ENCODE peak calls at places on chromosomes 11 and 22, in eight cellular contexts. One of them, this sample, is unnamed.

GRCh38 chr22:47606426-47606825 is 844.0 kb downstream of the TBC1D22A start:
- DNase-seq in mesendoderm: no peak
- DNase-seq in neural progenitor cell: no peak
- DNase-seq in fibroblast of pulmonary artery: no peak
- DNase-seq in uterus: no peak
- DNase-seq in CD8-positive, alpha-beta memory T cell: no peak
- DNase-seq in aorta: no peak
- DNase-seq in dorsolateral prefrontal cortex: peak
- DNase-seq in this sample: no peak

GRCh38 chr22:40352763-40353162 is 6.5 kb downstream of the ADSL start:
- DNase-seq in neural progenitor cell: no peak
- DNase-seq in fibroblast of pulmonary artery: no peak
- DNase-seq in mesendoderm: no peak
- DNase-seq in CD8-positive, alpha-beta memory T cell: no peak
- DNase-seq in dorsolateral prefrontal cortex: no peak
- DNase-seq in uterus: no peak
- DNase-seq in aorta: no peak
- DNase-seq in this sample: no peak

GRCh38 chr11:14148653-14149273 is 186.2 kb downstream of the SPON1 start:
- DNase-seq in neural progenitor cell: peak
- DNase-seq in mesendoderm: peak
- DNase-seq in aorta: no peak
- DNase-seq in fibroblast of pulmonary artery: peak
- DNase-seq in CD8-positive, alpha-beta memory T cell: peak
- DNase-seq in uterus: no peak
- DNase-seq in dorsolateral prefrontal cortex: no peak
- DNase-seq in this sample: no peak

GRCh38 chr11:75873417-75874148 is 58.6 kb downstream of the UVRAG start:
- DNase-seq in mesendoderm: no peak
- DNase-seq in CD8-positive, alpha-beta memory T cell: no peak
- DNase-seq in dorsolateral prefrontal cortex: no peak
- DNase-seq in neural progenitor cell: peak
- DNase-seq in aorta: no peak
- DNase-seq in fibroblast of pulmonary artery: no peak
- DNase-seq in uterus: no peak
- DNase-seq in this sample: no peak

GRCh38 chr11:102580185-102580951 is 44.8 kb downstream of the MMP20 start:
- DNase-seq in neural progenitor cell: no peak
- DNase-seq in uterus: no peak
- DNase-seq in CD8-positive, alpha-beta memory T cell: no peak
- DNase-seq in aorta: no peak
- DNase-seq in fibroblast of pulmonary artery: no peak
- DNase-seq in mesendoderm: no peak
- DNase-seq in dorsolateral prefrontal cortex: no peak
- DNase-seq in this sample: no peak

GRCh38 chr22:17732251-17732854 is 41.9 kb downstream of the BID start:
- DNase-seq in CD8-positive, alpha-beta memory T cell: no peak
- DNase-seq in dorsolateral prefrontal cortex: no peak
- DNase-seq in aorta: no peak
- DNase-seq in fibroblast of pulmonary artery: no peak
- DNase-seq in mesendoderm: no peak
- DNase-seq in neural progenitor cell: no peak
- DNase-seq in uterus: no peak
- DNase-seq in this sample: no peak

GRCh38 chr11:130653838-130654601 is 205.6 kb downstream of the ADAMTS15 start:
- DNase-seq in dorsolateral prefrontal cortex: no peak
- DNase-seq in neural progenitor cell: no peak
- DNase-seq in fibroblast of pulmonary artery: peak
- DNase-seq in mesendoderm: peak
- DNase-seq in aorta: peak
- DNase-seq in uterus: no peak
- DNase-seq in CD8-positive, alpha-beta memory T cell: no peak
- DNase-seq in this sample: no peak

GRCh38 chr22:35400335-35400680 is 368 bp downstream of the MCM5 start:
- DNase-seq in uterus: no peak
- DNase-seq in mesendoderm: peak
- DNase-seq in fibroblast of pulmonary artery: no peak
- DNase-seq in CD8-positive, alpha-beta memory T cell: no peak
- DNase-seq in neural progenitor cell: peak
- DNase-seq in aorta: no peak
- DNase-seq in dorsolateral prefrontal cortex: no peak
- DNase-seq in this sample: peak

GRCh38 chr22:23070418-23071162 is at the start of gene GNAZ:
- DNase-seq in uterus: peak
- DNase-seq in fibroblast of pulmonary artery: no peak
- DNase-seq in dorsolateral prefrontal cortex: peak
- DNase-seq in CD8-positive, alpha-beta memory T cell: no peak
- DNase-seq in mesendoderm: peak
- DNase-seq in neural progenitor cell: peak
- DNase-seq in aorta: peak
- DNase-seq in this sample: no peak

GRCh38 chr22:37254206-37254866 is 10.3 kb upstream of the RAC2 start:
- DNase-seq in mesendoderm: no peak
- DNase-seq in aorta: peak
- DNase-seq in uterus: no peak
- DNase-seq in fibroblast of pulmonary artery: peak
- DNase-seq in dorsolateral prefrontal cortex: no peak
- DNase-seq in CD8-positive, alpha-beta memory T cell: no peak
- DNase-seq in neural progenitor cell: no peak
- DNase-seq in this sample: no peak

GRCh38 chr11:45073575-45074225 is 72.7 kb upstream of the PRDM11 start:
- DNase-seq in CD8-positive, alpha-beta memory T cell: no peak
- DNase-seq in neural progenitor cell: peak
- DNase-seq in dorsolateral prefrontal cortex: no peak
- DNase-seq in mesendoderm: no peak
- DNase-seq in fibroblast of pulmonary artery: no peak
- DNase-seq in aorta: no peak
- DNase-seq in uterus: no peak
- DNase-seq in this sample: peak

GRCh38 chr11:112012877-112013276 is 12.3 kb upstream of the DLAT start:
- DNase-seq in CD8-positive, alpha-beta memory T cell: no peak
- DNase-seq in mesendoderm: peak
- DNase-seq in uterus: no peak
- DNase-seq in neural progenitor cell: no peak
- DNase-seq in fibroblast of pulmonary artery: peak
- DNase-seq in aorta: no peak
- DNase-seq in dorsolateral prefrontal cortex: no peak
- DNase-seq in this sample: no peak

GRCh38 chr22:35350539-35351503 is 30.1 kb upstream of the HMOX1 start:
- DNase-seq in aorta: peak
- DNase-seq in fibroblast of pulmonary artery: peak
- DNase-seq in dorsolateral prefrontal cortex: peak
- DNase-seq in mesendoderm: peak
- DNase-seq in uterus: peak
- DNase-seq in neural progenitor cell: peak
- DNase-seq in CD8-positive, alpha-beta memory T cell: peak
- DNase-seq in this sample: peak

GRCh38 chr11:70838198-70838597 is 414.2 kb downstream of the SHANK2 start:
- DNase-seq in dorsolateral prefrontal cortex: no peak
- DNase-seq in aorta: no peak
- DNase-seq in fibroblast of pulmonary artery: no peak
- DNase-seq in CD8-positive, alpha-beta memory T cell: no peak
- DNase-seq in mesendoderm: no peak
- DNase-seq in neural progenitor cell: no peak
- DNase-seq in uterus: no peak
- DNase-seq in this sample: no peak

GRCh38 chr11:65571420-65571819 is 918 bp upstream of the FAM89B start:
- DNase-seq in uterus: no peak
- DNase-seq in dorsolateral prefrontal cortex: no peak
- DNase-seq in aorta: no peak
- DNase-seq in mesendoderm: no peak
- DNase-seq in CD8-positive, alpha-beta memory T cell: no peak
- DNase-seq in fibroblast of pulmonary artery: no peak
- DNase-seq in neural progenitor cell: no peak
- DNase-seq in this sample: no peak
- H3K4me3 ChIP-seq in uterus: no peak
- H3K4me3 ChIP-seq in dorsolateral prefrontal cortex: peak
- H3K4me3 ChIP-seq in aorta: no peak
- H3K4me3 ChIP-seq in mesendoderm: no peak
- H3K4me3 ChIP-seq in CD8-positive, alpha-beta memory T cell: peak
- H3K4me3 ChIP-seq in fibroblast of pulmonary artery: peak
- H3K4me3 ChIP-seq in neural progenitor cell: peak
- H3K4me3 ChIP-seq in this sample: peak

GRCh38 chr11:6616596-6617250 is 2.5 kb downstream of the TPP1 start:
- DNase-seq in uterus: peak
- DNase-seq in CD8-positive, alpha-beta memory T cell: no peak
- DNase-seq in aorta: no peak
- DNase-seq in neural progenitor cell: no peak
- DNase-seq in mesendoderm: no peak
- DNase-seq in dorsolateral prefrontal cortex: no peak
- DNase-seq in fibroblast of pulmonary artery: no peak
- DNase-seq in this sample: no peak

GRCh38 chr11:6619021-6619745 is at the start of gene TPP1:
- DNase-seq in mesendoderm: peak
- DNase-seq in uterus: peak
- DNase-seq in aorta: peak
- DNase-seq in dorsolateral prefrontal cortex: peak
- DNase-seq in fibroblast of pulmonary artery: peak
- DNase-seq in neural progenitor cell: peak
- DNase-seq in CD8-positive, alpha-beta memory T cell: peak
- DNase-seq in this sample: peak

GRCh38 chr11:6618117-6619020 is 853 bp downstream of the TPP1 start:
- DNase-seq in dorsolateral prefrontal cortex: no peak
- DNase-seq in neural progenitor cell: no peak
- DNase-seq in mesendoderm: peak
- DNase-seq in aorta: peak
- DNase-seq in CD8-positive, alpha-beta memory T cell: peak
- DNase-seq in fibroblast of pulmonary artery: peak
- DNase-seq in uterus: peak
- DNase-seq in this sample: peak

GRCh38 chr11:6615882-6616585 is 3.2 kb downstream of the TPP1 start:
- DNase-seq in uterus: peak
- DNase-seq in CD8-positive, alpha-beta memory T cell: no peak
- DNase-seq in fibroblast of pulmonary artery: no peak
- DNase-seq in dorsolateral prefrontal cortex: no peak
- DNase-seq in aorta: no peak
- DNase-seq in mesendoderm: no peak
- DNase-seq in neural progenitor cell: no peak
- DNase-seq in this sample: no peak

GRCh38 chr11:6617315-6617781 is 1.9 kb downstream of the TPP1 start:
- DNase-seq in CD8-positive, alpha-beta memory T cell: no peak
- DNase-seq in dorsolateral prefrontal cortex: no peak
- DNase-seq in mesendoderm: no peak
- DNase-seq in fibroblast of pulmonary artery: peak
- DNase-seq in neural progenitor cell: no peak
- DNase-seq in aorta: no peak
- DNase-seq in uterus: peak
- DNase-seq in this sample: no peak
- H3K4me3 ChIP-seq in CD8-positive, alpha-beta memory T cell: peak
- H3K4me3 ChIP-seq in dorsolateral prefrontal cortex: peak
- H3K4me3 ChIP-seq in mesendoderm: no peak
- H3K4me3 ChIP-seq in fibroblast of pulmonary artery: peak
- H3K4me3 ChIP-seq in neural progenitor cell: no peak
- H3K4me3 ChIP-seq in aorta: no peak
- H3K4me3 ChIP-seq in uterus: no peak
- H3K4me3 ChIP-seq in this sample: peak

GRCh38 chr11:17476317-17477083 is at the start of gene ABCC8:
- DNase-seq in dorsolateral prefrontal cortex: peak
- DNase-seq in mesendoderm: peak
- DNase-seq in CD8-positive, alpha-beta memory T cell: no peak
- DNase-seq in aorta: no peak
- DNase-seq in neural progenitor cell: peak
- DNase-seq in uterus: no peak
- DNase-seq in fibroblast of pulmonary artery: no peak
- DNase-seq in this sample: no peak
- H3K4me3 ChIP-seq in dorsolateral prefrontal cortex: peak
- H3K4me3 ChIP-seq in mesendoderm: peak
- H3K4me3 ChIP-seq in CD8-positive, alpha-beta memory T cell: no peak
- H3K4me3 ChIP-seq in aorta: no peak
- H3K4me3 ChIP-seq in neural progenitor cell: peak
- H3K4me3 ChIP-seq in uterus: no peak
- H3K4me3 ChIP-seq in fibroblast of pulmonary artery: no peak
- H3K4me3 ChIP-seq in this sample: no peak

GRCh38 chr11:62846177-62846576 is 6.8 kb upstream of the WDR74 start:
- DNase-seq in uterus: no peak
- DNase-seq in neural progenitor cell: no peak
- DNase-seq in fibroblast of pulmonary artery: no peak
- DNase-seq in aorta: no peak
- DNase-seq in mesendoderm: no peak
- DNase-seq in CD8-positive, alpha-beta memory T cell: no peak
- DNase-seq in dorsolateral prefrontal cortex: no peak
- DNase-seq in this sample: no peak
- H3K4me3 ChIP-seq in uterus: no peak
- H3K4me3 ChIP-seq in neural progenitor cell: no peak
- H3K4me3 ChIP-seq in fibroblast of pulmonary artery: no peak
- H3K4me3 ChIP-seq in aorta: no peak
- H3K4me3 ChIP-seq in mesendoderm: no peak
- H3K4me3 ChIP-seq in CD8-positive, alpha-beta memory T cell: no peak
- H3K4me3 ChIP-seq in dorsolateral prefrontal cortex: no peak
- H3K4me3 ChIP-seq in this sample: no peak

This sample was measured in CD4-positive, CD25-positive, alpha-beta regulatory T cell.